ENCODE peak calls at places on chromosomes 7 and 10, in five cellular contexts. B is adrenal gland, P is stomach, Z is heart right ventricle, J is AG04450. O is an unnamed sample.

GRCh38 chr10:105161767-105162166 is 520.7 kb downstream of the SORCS3 start:
- DNase-seq in B (no peak), P (no peak), Z (no peak), J (no peak), O (no peak)

GRCh38 chr10:132879408-132880147 is 62.8 kb downstream of the CFAP46 start:
- DNase-seq in B (no peak), P (peak), Z (no peak), J (no peak), O (no peak)

GRCh38 chr7:329691-330281 is 39.8 kb downstream of the FOXL3 start:
- DNase-seq in B (no peak), P (peak), Z (no peak), J (no peak), O (no peak)

GRCh38 chr10:87973635-87974034 is 110.2 kb downstream of the PTEN start:
- DNase-seq in B (no peak), P (no peak), Z (no peak), J (no peak), O (no peak)

GRCh38 chr10:79312601-79313187 is 34.6 kb upstream of the PPIF start:
- DNase-seq in B (no peak), P (no peak), Z (no peak), J (no peak), O (no peak)

GRCh38 chr10:125159932-125160855 is at the start of gene CTBP2:
- DNase-seq in B (peak), P (peak), Z (peak), J (no peak), O (no peak)

GRCh38 chr7:18241543-18242231 is 214.0 kb upstream of the PRPS1L1 start:
- DNase-seq in B (no peak), P (no peak), Z (no peak), J (no peak), O (no peak)

GRCh38 chr10:43749940-43750552 is 101.4 kb upstream of the ZNF32 start:
- DNase-seq in B (no peak), P (no peak), Z (no peak), J (no peak), O (no peak)

GRCh38 chr10:35770817-35771355 is 128.8 kb upstream of the FZD8 start:
- DNase-seq in B (no peak), P (peak), Z (no peak), J (no peak), O (no peak)

GRCh38 chr7:127587663-127588018 is 570 bp upstream of the ARF5 start:
- DNase-seq in B (no peak), P (no peak), Z (peak), J (no peak), O (no peak)

GRCh38 chr7:47852330-47853245 is 95.7 kb downstream of the PKD1L1 start:
- DNase-seq in B (no peak), P (no peak), Z (no peak), J (no peak), O (no peak)

GRCh38 chr10:90751107-90751997 is 106.5 kb downstream of the HTR7 start:
- DNase-seq in B (no peak), P (no peak), Z (no peak), J (no peak), O (peak)

GRCh38 chr10:5014936-5015335 is 11.3 kb upstream of the AKR1C2 start:
- DNase-seq in B (no peak), P (no peak), Z (no peak), J (no peak), O (no peak)

GRCh38 chr10:102072867-102073527 is 7.8 kb downstream of the HPS6 start:
- DNase-seq in B (peak), P (peak), Z (peak), J (peak), O (peak)

GRCh38 chr10:90378524-90379076 is 479.2 kb downstream of the HTR7 start:
- DNase-seq in B (no peak), P (no peak), Z (no peak), J (peak), O (no peak)

GRCh38 chr7:21690717-21691116 is 147.9 kb downstream of the DNAH11 start:
- DNase-seq in B (peak), P (no peak), Z (no peak), J (no peak), O (no peak)

GRCh38 chr7:66758964-66759628 is 18.6 kb downstream of the RABGEF1 start:
- DNase-seq in B (peak), P (no peak), Z (no peak), J (no peak), O (no peak)

GRCh38 chr10:62640386-62640785 is 164.1 kb upstream of the ADO start:
- DNase-seq in B (no peak), P (no peak), Z (no peak), J (no peak), O (no peak)

DNA sequence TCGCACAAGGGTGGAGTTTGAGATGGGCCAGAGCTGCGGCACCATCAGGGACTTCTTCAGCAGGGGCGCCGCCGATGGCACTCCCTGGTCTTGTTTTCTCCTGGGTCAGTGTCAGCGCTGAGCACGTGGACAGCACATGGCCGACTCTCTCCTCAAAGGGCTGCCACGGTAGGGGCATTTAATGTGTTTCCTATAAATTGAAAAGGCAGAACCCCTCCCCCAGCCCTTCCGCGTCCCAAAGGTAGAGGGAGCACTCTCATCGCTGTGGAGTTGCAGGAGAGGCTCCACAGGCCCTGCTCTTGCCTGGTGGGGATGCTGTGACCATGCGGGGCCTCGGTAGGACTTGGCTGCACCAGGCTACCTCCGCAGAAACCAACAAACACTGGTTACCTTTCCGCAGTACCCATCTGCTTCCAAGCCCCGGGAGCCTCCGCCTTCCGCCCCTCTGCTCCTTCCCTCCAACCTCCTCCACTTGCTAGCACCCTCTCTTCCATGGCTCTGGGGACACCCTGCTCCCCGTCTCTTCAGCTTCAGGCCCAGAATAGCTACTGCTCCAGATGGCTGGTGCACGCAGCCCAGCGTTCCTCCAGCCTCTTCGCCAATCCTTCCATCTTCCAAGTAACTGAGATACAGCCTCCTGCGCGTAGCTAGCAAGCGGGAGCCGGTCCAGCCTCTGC is 166.3 kb upstream of the ADCY1 start:
- DNase-seq in B (no peak), P (no peak), Z (no peak), J (no peak), O (no peak)
- H3K4me3 ChIP-seq in B (no peak), P (no peak), Z (no peak), J (no peak), O (no peak)

DNA sequence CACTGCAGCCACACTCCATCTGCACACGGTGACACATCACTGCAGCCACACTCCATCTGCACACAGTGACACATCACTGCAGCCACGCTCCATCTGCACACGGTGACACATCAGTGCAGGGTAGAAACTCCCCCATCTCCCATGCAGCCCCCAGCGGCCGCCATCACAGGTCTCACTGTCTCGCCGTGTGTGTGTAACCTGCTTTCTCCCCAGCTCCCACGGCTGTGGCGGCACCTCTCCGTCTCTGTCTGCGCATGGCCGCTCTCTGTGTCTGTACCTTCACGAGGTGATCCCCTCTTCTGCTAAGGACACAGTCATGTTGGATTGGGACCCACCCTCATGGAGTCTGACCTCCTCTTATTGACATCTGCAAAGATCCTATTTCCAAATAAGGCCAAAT is 527.4 kb downstream of the PTPRN2 start:
- DNase-seq in B (no peak), P (no peak), Z (no peak), J (no peak), O (no peak)
- H3K4me3 ChIP-seq in B (no peak), P (no peak), Z (no peak), J (no peak), O (no peak)

GRCh38 chr10:104100795-104101194 is 15.1 kb upstream of the COL17A1 start:
- DNase-seq in B (no peak), P (no peak), Z (no peak), J (no peak), O (no peak)
- H3K4me3 ChIP-seq in B (no peak), P (no peak), Z (no peak), J (no peak), O (no peak)

GRCh38 chr7:150897502-150898474 is 45.5 kb downstream of the AOC1 start:
- DNase-seq in B (no peak), P (no peak), Z (no peak), J (no peak), O (no peak)

GRCh38 chr7:150902078-150903033 is 50.0 kb downstream of the AOC1 start:
- DNase-seq in B (no peak), P (no peak), Z (no peak), J (no peak), O (no peak)

GRCh38 chr7:150898475-150899011 is 46.2 kb downstream of the AOC1 start:
- DNase-seq in B (peak), P (peak), Z (peak), J (peak), O (peak)

GRCh38 chr7:150901160-150902035 is 49.1 kb downstream of the AOC1 start:
- DNase-seq in B (peak), P (no peak), Z (no peak), J (no peak), O (no peak)

GRCh38 chr7:150900675-150901074 is 48.4 kb downstream of the AOC1 start:
- DNase-seq in B (no peak), P (no peak), Z (no peak), J (no peak), O (no peak)
- H3K4me3 ChIP-seq in B (no peak), P (no peak), Z (no peak), J (no peak), O (no peak)

GRCh38 chr10:129662386-129662785 is 195.3 kb downstream of the MGMT start:
- DNase-seq in B (no peak), P (no peak), Z (no peak), J (no peak), O (no peak)

GRCh38 chr10:129656642-129657041 is 189.6 kb downstream of the MGMT start:
- DNase-seq in B (no peak), P (no peak), Z (no peak), J (no peak), O (no peak)

GRCh38 chr10:129658673-129659072 is 191.6 kb downstream of the MGMT start:
- DNase-seq in B (no peak), P (no peak), Z (no peak), J (no peak), O (no peak)

GRCh38 chr10:129657297-129657974 is 190.4 kb downstream of the MGMT start:
- DNase-seq in B (no peak), P (no peak), Z (no peak), J (no peak), O (no peak)

DNA sequence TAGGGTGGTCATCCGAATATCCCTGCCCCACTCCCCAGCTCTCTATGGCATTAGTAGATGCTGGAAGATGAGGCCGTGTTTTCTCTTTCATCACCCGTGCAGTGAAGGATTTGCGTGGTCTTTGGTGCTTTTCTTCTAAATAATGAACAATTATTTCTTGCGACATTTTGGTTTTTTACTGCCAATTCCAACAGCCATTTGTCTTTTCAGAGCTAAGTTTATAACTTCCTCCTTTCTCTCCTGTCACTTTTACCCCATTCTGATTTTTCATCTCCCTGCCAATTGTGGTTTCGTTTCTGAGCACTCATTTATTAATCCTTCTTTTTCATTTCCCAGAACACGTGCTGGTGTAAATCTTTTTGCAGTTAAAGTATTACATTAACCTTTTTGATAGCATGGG is 192.8 kb downstream of the MGMT start:
- DNase-seq in B (no peak), P (no peak), Z (no peak), J (no peak), O (no peak)
- H3K4me3 ChIP-seq in B (no peak), P (no peak), Z (no peak), J (no peak), O (no peak)

GRCh38 chr7:101160917-101161316 is 4.5 kb downstream of the VGF start:
- DNase-seq in B (no peak), P (no peak), Z (no peak), J (no peak), O (no peak)

GRCh38 chr7:101159696-101160674 is 5.4 kb downstream of the VGF start:
- DNase-seq in B (peak), P (no peak), Z (no peak), J (no peak), O (no peak)

GRCh38 chr7:101162551-101163280 is 2.7 kb downstream of the VGF start:
- DNase-seq in B (no peak), P (no peak), Z (no peak), J (no peak), O (no peak)

GRCh38 chr7:101163281-101164070 is 1.9 kb downstream of the VGF start:
- DNase-seq in B (no peak), P (no peak), Z (no peak), J (no peak), O (no peak)

GRCh38 chr7:101161692-101162461 is 3.5 kb downstream of the VGF start:
- DNase-seq in B (no peak), P (no peak), Z (no peak), J (no peak), O (no peak)
- H3K4me3 ChIP-seq in B (no peak), P (no peak), Z (no peak), J (no peak), O (no peak)

GRCh38 chr10:7872041-7872442 is 53.7 kb downstream of the TAF3 start:
- DNase-seq in B (no peak), P (no peak), Z (no peak), J (no peak), O (peak)
- H3K4me3 ChIP-seq in B (peak), P (peak), Z (peak), J (peak), O (no peak)